ENCODE peak calls at places on chromosomes 4 and X, in five cellular contexts. V is sigmoid colon, O is breast epithelium, A is transverse colon, Z is ovary. E is an unnamed sample.

GRCh38 chr4:21768349-21769310 is 179.9 kb downstream of the KCNIP4 start:
- DNase-seq in V (no peak), O (no peak), A (no peak), Z (no peak), E (no peak)

GRCh38 chr4:6561173-6561516 is 13.8 kb upstream of the MAN2B2 start:
- DNase-seq in V (no peak), O (no peak), A (no peak), Z (no peak), E (no peak)

GRCh38 chr4:64713256-64713840 is 304.1 kb upstream of the TECRL start:
- DNase-seq in V (no peak), O (no peak), A (no peak), Z (no peak), E (no peak)

GRCh38 chrX:63275127-63275526 is 76.0 kb downstream of the SPIN4 start:
- DNase-seq in V (no peak), O (no peak), A (peak; percentile 14), Z (no peak), E (peak; percentile 54)

GRCh38 chr4:164748375-164748774 is 5.6 kb upstream of the SMIM31 start:
- DNase-seq in V (no peak), O (no peak), A (no peak), Z (no peak), E (no peak)

GRCh38 chr4:188428935-188429334 is 289.7 kb downstream of the TRIML1 start:
- DNase-seq in V (no peak), O (no peak), A (no peak), Z (no peak), E (no peak)

GRCh38 chr4:7190668-7191545 is 1.4 kb upstream of the SORCS2 start:
- DNase-seq in V (peak; percentile 77), O (peak; percentile 12), A (no peak), Z (peak; percentile 61), E (peak; percentile 33)

GRCh38 chrX:906586-906985 is 276.0 kb downstream of the SHOX start:
- DNase-seq in V (no peak), O (no peak), A (no peak), Z (no peak), E (no peak)

GRCh38 chr4:96205143-96205542 is 365.2 kb downstream of the PDHA2 start:
- DNase-seq in V (no peak), O (no peak), A (no peak), Z (no peak), E (no peak)

GRCh38 chrX:30673884-30674598 is 20.8 kb downstream of the GK start:
- DNase-seq in V (no peak), O (no peak), A (no peak), Z (no peak), E (no peak)

GRCh38 chrX:138775501-138775900 is 64.0 kb upstream of the FGF13 start:
- DNase-seq in V (no peak), O (no peak), A (no peak), Z (no peak), E (no peak)

GRCh38 chr4:152045781-152046571 is 285.2 kb upstream of the GATB start:
- DNase-seq in V (no peak), O (no peak), A (peak; percentile 45), Z (peak; percentile 22), E (no peak)

GRCh38 chr4:148203056-148203898 is 238.9 kb downstream of the NR3C2 start:
- DNase-seq in V (no peak), O (no peak), A (no peak), Z (no peak), E (no peak)

GRCh38 chr4:8574796-8575370 is 5.3 kb upstream of the GPR78 start:
- DNase-seq in V (no peak), O (no peak), A (no peak), Z (peak; percentile 12), E (no peak)

GRCh38 chrX:50643525-50644137 is 170.4 kb downstream of the SHROOM4 start:
- DNase-seq in V (no peak), O (no peak), A (no peak), Z (no peak), E (peak; percentile 31)

GRCh38 chrX:30308263-30309138 is 689 bp downstream of the NR0B1 start:
- DNase-seq in V (no peak), O (no peak), A (no peak), Z (peak; percentile 32), E (no peak)

GRCh38 chr4:2646386-2647149 is 109.6 kb downstream of the TNIP2 start:
- DNase-seq in V (peak; percentile 63), O (peak; percentile 30), A (no peak), Z (peak; percentile 16), E (no peak)

GRCh38 chr4:6697096-6697495 is 3.4 kb downstream of the S100P start:
- DNase-seq in V (peak; percentile 26), O (no peak), A (no peak), Z (no peak), E (no peak)

GRCh38 chr4:81635747-81636146 is 164.0 kb upstream of the RASGEF1B start:
- DNase-seq in V (peak; percentile 69), O (no peak), A (peak; percentile 80), Z (no peak), E (peak; percentile 60)

GRCh38 chrX:131728295-131729145 is 184.6 kb downstream of the OR13H1 start:
- DNase-seq in V (peak; percentile 91), O (no peak), A (peak; percentile 85), Z (peak; percentile 90), E (no peak)

GRCh38 chrX:1026263-1027015 is 186.0 kb downstream of the CRLF2 start:
- DNase-seq in V (no peak), O (no peak), A (no peak), Z (no peak), E (no peak)

GRCh38 chr4:7638984-7639789 is 204.5 kb upstream of the PSAPL1 start:
- DNase-seq in V (no peak), O (no peak), A (no peak), Z (no peak), E (peak; percentile 60)

GRCh38 chr4:1309261-1310010 is 19.7 kb downstream of the MAEA start:
- DNase-seq in V (peak; percentile 97), O (peak; percentile 76), A (peak; percentile 79), Z (peak; percentile 93), E (peak; percentile 93)

GRCh38 chr4:34105311-34105710 is 2139.0 kb downstream of the ARAP2 start:
- DNase-seq in V (no peak), O (no peak), A (no peak), Z (no peak), E (no peak)

GRCh38 chr4:78938474-78938867 is 767 bp downstream of the PAQR3 start:
- DNase-seq in V (no peak), O (no peak), A (no peak), Z (no peak), E (no peak)

GRCh38 chr4:189022441-189023035 is 883.3 kb downstream of the TRIML1 start:
- DNase-seq in V (no peak), O (no peak), A (no peak), Z (no peak), E (no peak)

GRCh38 chr4:185773419-185773818 is 38.6 kb downstream of the SORBS2 start:
- DNase-seq in V (peak; percentile 85), O (no peak), A (no peak), Z (no peak), E (peak; percentile 88)

GRCh38 chr4:25284466-25284865 is 28.1 kb upstream of the ZCCHC4 start:
- DNase-seq in V (no peak), O (no peak), A (no peak), Z (no peak), E (no peak)

GRCh38 chr4:149784018-149784417 is 31.6 kb downstream of the IQCM start:
- DNase-seq in V (no peak), O (no peak), A (no peak), Z (no peak), E (no peak)

GRCh38 chr4:83516042-83516772 is 19.7 kb upstream of the GPAT3 start:
- DNase-seq in V (no peak), O (no peak), A (no peak), Z (no peak), E (no peak)

GRCh38 chr4:176293660-176294059 is 24.6 kb upstream of the ASB5 start:
- DNase-seq in V (no peak), O (no peak), A (no peak), Z (no peak), E (no peak)

GRCh38 chr4:123042095-123042494 is 119.7 kb upstream of the NUDT6 start:
- DNase-seq in V (no peak), O (no peak), A (no peak), Z (no peak), E (no peak)

GRCh38 chr4:38075370-38076152 is 115.4 kb downstream of the PTTG2 start:
- DNase-seq in V (no peak), O (no peak), A (peak; percentile 42), Z (peak; percentile 7), E (no peak)
- H3K27ac ChIP-seq in V (peak overlapping the region; percentile 62), O (peak overlapping the region; percentile 22), A (peak overlapping the region; percentile 78), Z (no peak overlapping the region), E (peak overlapping the region; percentile 45)

DNA sequence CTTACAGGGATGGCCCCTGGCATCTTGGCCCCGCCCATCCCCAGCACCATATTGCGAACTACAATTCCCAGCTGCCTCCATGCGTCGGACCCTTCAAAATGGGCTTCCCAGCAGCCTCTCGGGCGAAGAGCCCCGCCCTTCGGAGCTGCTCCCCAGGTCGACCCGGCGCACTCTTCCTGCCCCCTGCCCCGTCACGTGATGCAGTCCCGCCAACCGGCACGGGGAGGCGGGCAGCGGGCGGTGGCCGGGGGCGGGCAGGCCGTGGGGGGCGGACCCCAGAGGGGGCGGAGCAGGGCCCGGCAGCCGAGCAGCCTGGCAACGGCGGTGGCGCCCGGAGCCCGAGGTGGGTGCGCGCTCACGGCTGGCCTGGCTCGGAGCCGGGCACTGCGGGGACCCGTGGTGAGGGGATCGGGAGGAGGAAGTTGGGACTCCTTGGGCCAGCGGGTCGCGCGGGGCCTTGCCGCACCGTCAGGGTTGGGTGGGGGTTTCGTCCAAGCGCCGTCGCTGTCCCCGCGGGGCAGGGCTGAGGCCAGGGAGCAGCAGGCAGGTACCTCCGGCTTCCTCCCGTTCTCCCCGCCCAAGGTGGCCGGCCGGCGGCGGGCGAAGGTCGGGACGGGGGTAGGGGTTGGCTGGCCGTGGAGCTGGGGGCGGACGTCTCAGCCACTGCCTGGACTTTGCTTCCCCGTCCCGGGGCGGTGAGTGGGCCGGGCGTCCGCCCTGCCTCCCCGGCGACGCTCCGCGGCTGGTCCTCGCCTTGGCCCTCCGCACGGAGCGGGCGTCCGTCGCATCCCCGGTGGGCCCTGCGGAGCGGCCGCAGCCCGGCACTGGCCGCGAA is at the start of gene MTM1:
- DNase-seq in V (peak; percentile 97), O (peak; percentile 91), A (peak; percentile 95), Z (peak; percentile 93), E (peak; percentile 95)
- TF ChIP-seq POLR2A in V (peak; percentile 58), O (no peak), A (peak; percentile 81), Z (peak; percentile 61), E (peak; percentile 79)

DNA sequence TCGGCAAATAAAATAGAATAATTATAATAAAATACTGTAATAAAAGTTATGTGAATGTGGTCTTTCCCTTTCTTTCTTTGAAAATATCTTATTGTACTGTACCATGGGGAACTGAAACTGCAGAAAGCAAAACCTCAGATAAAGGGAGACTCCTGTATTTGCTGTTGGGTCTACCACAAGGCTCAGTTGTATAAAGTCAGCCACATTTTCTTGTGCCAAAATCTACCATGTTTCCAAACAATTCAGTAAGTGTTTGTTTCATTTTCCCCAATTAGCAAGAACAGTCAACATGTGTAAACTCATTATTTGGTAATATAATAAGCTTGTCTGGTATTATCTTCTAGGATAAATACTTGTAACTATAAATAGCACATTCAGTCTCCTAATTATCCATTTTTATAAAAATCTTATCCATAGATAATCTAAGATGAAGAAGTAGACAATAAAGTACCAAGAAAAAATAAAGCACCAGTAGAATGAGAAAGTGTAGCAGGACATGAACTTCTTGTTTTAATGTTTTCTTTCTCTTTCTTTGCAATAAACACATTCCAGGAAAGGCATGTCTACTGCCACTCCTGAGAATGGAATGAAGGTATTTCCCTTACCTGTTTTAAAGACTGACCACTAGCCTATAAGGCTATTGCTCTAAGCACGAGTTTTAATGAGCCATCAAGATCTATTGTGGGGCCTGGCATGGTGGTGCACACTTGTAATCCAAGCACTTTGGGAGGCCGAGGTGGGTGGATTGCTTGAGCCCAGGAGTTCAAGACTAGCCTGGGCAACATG is 15.0 kb upstream of the OTUD4 start:
- DNase-seq in V (no peak), O (no peak), A (no peak), Z (no peak), E (no peak)
- H3K27me3 ChIP-seq in V (no peaks in the 10 kb centered on the region), O (no peaks in the 10 kb centered on the region), A (no peaks in the 10 kb centered on the region), Z (no peaks in the 10 kb centered on the region), E (no peaks in the 10 kb centered on the region)

GRCh38 chr4:186839122-186840037 is 115.7 kb upstream of the FAT1 start:
- DNase-seq in V (peak; percentile 69), O (no peak), A (no peak), Z (peak; percentile 50), E (no peak)
- H3K27ac ChIP-seq in V (peak overlapping the region; percentile 67), O (peak overlapping the region; percentile 92), A (peak overlapping the region; percentile 79), Z (no peak overlapping the region), E (no peak overlapping the region)